ENCODE peak calls at places on chromosome 13, in nine cellular contexts. H is GM12864, X is psoas muscle, N is lower leg skin, F is mammary epithelial cell, J is cardiac fibroblast, C is A549, E is choroid plexus epithelial cell, V is trophoblast cell. B is an unnamed sample.

GRCh38 chr13:62014299-62014698 is 598.6 kb upstream of the PCDH20 start:
- DNase-seq in H (no peak), X (no peak), N (no peak), F (no peak), J (peak), C (peak), E (peak), V (no peak), B (no peak)

GRCh38 chr13:37313383-37313782 is 207.9 kb upstream of the CSNK1A1L start:
- DNase-seq in H (no peak), X (no peak), N (peak), F (peak), J (peak), C (no peak), E (peak), V (no peak), B (no peak)

GRCh38 chr13:37615271-37615670 is 16.7 kb upstream of the POSTN start:
- DNase-seq in H (no peak), X (no peak), N (no peak), F (peak), J (no peak), C (no peak), E (no peak), V (no peak), B (no peak)

GRCh38 chr13:30334663-30335386 is 27.5 kb upstream of the KATNAL1 start:
- DNase-seq in H (no peak), X (no peak), N (no peak), F (no peak), J (no peak), C (peak), E (no peak), V (peak), B (no peak)

GRCh38 chr13:46179576-46180368 is 2.2 kb downstream of the LCP1 start:
- DNase-seq in H (no peak), X (peak), N (peak), F (no peak), J (no peak), C (no peak), E (no peak), V (no peak), B (peak)

GRCh38 chr13:48624858-48625257 is 28.9 kb upstream of the CYSLTR2 start:
- DNase-seq in H (no peak), X (no peak), N (no peak), F (no peak), J (peak), C (no peak), E (peak), V (peak), B (no peak)

GRCh38 chr13:24764276-24764630 is 284 bp downstream of the RNF17 start:
- DNase-seq in H (no peak), X (no peak), N (no peak), F (no peak), J (no peak), C (no peak), E (no peak), V (no peak), B (no peak)

GRCh38 chr13:89294115-89294867 is 1623.1 kb downstream of the SLITRK5 start:
- DNase-seq in H (no peak), X (no peak), N (no peak), F (no peak), J (no peak), C (no peak), E (no peak), V (no peak), B (no peak)

GRCh38 chr13:20492036-20492435 is 33.6 kb downstream of the CRYL1 start:
- DNase-seq in H (no peak), X (no peak), N (no peak), F (no peak), J (no peak), C (no peak), E (no peak), V (no peak), B (no peak)

GRCh38 chr13:68190826-68191225 is 960.7 kb upstream of the PCDH9 start:
- DNase-seq in H (no peak), X (no peak), N (peak), F (peak), J (peak), C (peak), E (peak), V (peak), B (no peak)

GRCh38 chr13:113669231-113669870 is 2.3 kb downstream of the GRK1 start:
- DNase-seq in H (no peak), X (peak), N (no peak), F (no peak), J (no peak), C (no peak), E (no peak), V (no peak), B (no peak)

GRCh38 chr13:112212533-112212932 is 145.6 kb downstream of the SOX1 start:
- DNase-seq in H (no peak), X (no peak), N (no peak), F (no peak), J (no peak), C (no peak), E (no peak), V (no peak), B (no peak)

GRCh38 chr13:99225078-99225477 is 24.4 kb downstream of the UBAC2 start:
- DNase-seq in H (no peak), X (no peak), N (no peak), F (no peak), J (no peak), C (no peak), E (no peak), V (no peak), B (no peak)

GRCh38 chr13:80030491-80030890 is 310.4 kb downstream of the SPRY2 start:
- DNase-seq in H (no peak), X (no peak), N (no peak), F (peak), J (peak), C (peak), E (peak), V (no peak), B (no peak)

GRCh38 chr13:102798653-102799543 is at the start of the genes BIVM and POGLUT2:
- DNase-seq in H (peak), X (peak), N (peak), F (peak), J (peak), C (peak), E (peak), V (peak), B (peak)

GRCh38 chr13:85619321-85619720 is 179.9 kb downstream of the SLITRK6 start:
- DNase-seq in H (no peak), X (no peak), N (no peak), F (no peak), J (no peak), C (no peak), E (no peak), V (no peak), B (no peak)

GRCh38 chr13:30153871-30154426 is 153.4 kb downstream of the KATNAL1 start:
- DNase-seq in H (no peak), X (no peak), N (no peak), F (no peak), J (no peak), C (no peak), E (peak), V (no peak), B (no peak)

GRCh38 chr13:32115069-32115468 is 83.5 kb downstream of the FRY start:
- DNase-seq in H (no peak), X (no peak), N (no peak), F (no peak), J (no peak), C (no peak), E (no peak), V (no peak), B (no peak)

GRCh38 chr13:91216928-91217700 is 130.4 kb upstream of the MIR17HG start:
- DNase-seq in H (no peak), X (no peak), N (no peak), F (no peak), J (no peak), C (no peak), E (no peak), V (peak), B (no peak)

GRCh38 chr13:64925284-64925683 is 2304.9 kb downstream of the PCDH9 start:
- DNase-seq in H (no peak), X (no peak), N (no peak), F (no peak), J (peak), C (no peak), E (peak), V (no peak), B (no peak)

GRCh38 chr13:50572129-50572528 is 271.4 kb downstream of the DLEU7 start:
- DNase-seq in H (no peak), X (no peak), N (no peak), F (no peak), J (no peak), C (no peak), E (no peak), V (no peak), B (no peak)

GRCh38 chr13:106088094-106088493 is 447.4 kb downstream of the EFNB2 start:
- DNase-seq in H (no peak), X (no peak), N (no peak), F (no peak), J (no peak), C (no peak), E (no peak), V (no peak), B (no peak)

GRCh38 chr13:27106144-27106543 is 65.5 kb downstream of the USP12 start:
- DNase-seq in H (no peak), X (no peak), N (no peak), F (no peak), J (no peak), C (no peak), E (no peak), V (no peak), B (no peak)

GRCh38 chr13:108728370-108728769 is 99.0 kb downstream of the MYO16 start:
- DNase-seq in H (no peak), X (no peak), N (no peak), F (no peak), J (no peak), C (peak), E (no peak), V (no peak), B (no peak)

GRCh38 chr13:49498211-49498610 is 2.5 kb downstream of the PHF11 start:
- DNase-seq in H (no peak), X (no peak), N (no peak), F (no peak), J (no peak), C (no peak), E (no peak), V (no peak), B (no peak)

GRCh38 chr13:109781384-109782065 is 4.9 kb downstream of the IRS2 start:
- DNase-seq in H (no peak), X (peak), N (peak), F (peak), J (peak), C (no peak), E (no peak), V (no peak), B (no peak)

GRCh38 chr13:27476943-27477681 is 26.7 kb upstream of the MTIF3 start:
- DNase-seq in H (peak), X (no peak), N (no peak), F (peak), J (no peak), C (peak), E (peak), V (no peak), B (peak)

GRCh38 chr13:52395704-52396103 is 10.3 kb downstream of the THSD1 start:
- DNase-seq in H (no peak), X (peak), N (no peak), F (no peak), J (no peak), C (no peak), E (no peak), V (no peak), B (no peak)

DNA sequence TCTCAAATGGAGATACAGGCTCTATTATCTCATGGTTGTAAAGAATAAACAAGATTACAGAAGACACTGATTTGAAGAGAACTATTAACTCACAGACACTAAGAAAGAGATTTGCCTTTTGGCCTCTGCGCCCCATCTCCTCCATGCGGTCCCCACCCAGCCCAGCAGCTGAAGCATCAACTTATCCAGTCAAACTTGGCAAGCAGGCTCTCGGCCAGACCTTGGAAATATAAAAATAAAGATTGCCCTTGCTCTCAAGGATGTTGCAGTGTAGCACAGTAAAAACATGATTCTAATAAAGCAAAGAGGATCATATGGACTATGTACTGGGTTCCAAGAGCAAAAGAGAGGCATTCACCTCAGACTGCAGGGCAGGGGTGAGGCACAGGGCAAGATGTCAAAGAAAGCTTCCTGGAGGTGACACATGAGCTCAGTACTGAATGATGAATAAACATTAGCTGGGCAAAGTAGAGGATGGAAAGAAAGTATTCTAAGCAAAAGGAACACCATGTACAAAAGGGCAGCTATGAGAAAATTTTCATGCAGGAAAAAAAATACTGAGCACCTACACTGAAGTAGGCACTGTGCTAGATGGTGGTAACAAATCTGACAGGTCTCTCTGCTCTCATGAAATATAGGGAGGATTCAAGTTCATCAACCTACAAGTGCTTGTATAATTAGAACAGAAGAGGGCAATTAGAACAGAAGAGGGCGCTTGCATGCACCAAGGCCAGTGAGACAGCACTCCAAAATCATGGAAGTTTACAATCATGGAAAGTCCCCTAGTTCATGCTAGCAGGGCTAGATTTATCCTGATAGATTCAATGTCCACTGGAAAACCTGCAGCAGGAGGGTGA is 85.0 kb downstream of the SACS start:
- DNase-seq in H (no peak), X (no peak), N (no peak), F (no peak), J (peak), C (peak), E (peak), V (no peak), B (no peak)
- H3K4me3 ChIP-seq in H (no peak), X (no peak), N (no peak), F (no peak), J (no peak), C (no peak), E (no peak), V (no peak), B (no peak)

DNA sequence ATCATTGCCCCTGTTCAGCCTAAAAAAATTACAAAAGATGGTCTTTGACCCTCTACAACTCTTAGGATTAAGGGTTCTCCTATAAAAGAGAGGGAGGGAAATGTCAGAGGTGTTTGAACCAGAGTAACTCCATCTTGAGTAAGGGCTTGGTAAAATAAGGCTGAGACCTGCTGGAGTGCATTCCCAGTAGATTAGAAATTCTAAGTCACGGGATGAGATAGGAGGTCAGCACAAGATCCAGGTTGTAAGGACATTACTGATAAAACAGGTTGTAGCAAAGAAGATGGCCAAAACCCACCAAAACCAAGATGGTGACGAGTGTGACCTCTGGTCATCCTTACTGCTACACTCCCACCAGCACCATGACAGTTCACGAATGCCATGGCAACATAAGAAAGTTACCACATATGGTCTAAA is 48.7 kb upstream of the ANKRD10 start:
- DNase-seq in H (no peak), X (no peak), N (no peak), F (no peak), J (no peak), C (no peak), E (no peak), V (no peak), B (no peak)
- H3K4me3 ChIP-seq in H (no peak), X (no peak), N (no peak), F (no peak), J (no peak), C (no peak), E (no peak), V (no peak), B (no peak)

GRCh38 chr13:39559838-39560237 is 43.2 kb downstream of the LHFPL6 start:
- DNase-seq in H (no peak), X (no peak), N (no peak), F (no peak), J (no peak), C (no peak), E (no peak), V (no peak), B (no peak)

GRCh38 chr13:39567569-39567968 is 35.4 kb downstream of the LHFPL6 start:
- DNase-seq in H (no peak), X (no peak), N (no peak), F (no peak), J (no peak), C (no peak), E (no peak), V (no peak), B (no peak)

GRCh38 chr13:39566216-39566869 is 36.6 kb downstream of the LHFPL6 start:
- DNase-seq in H (no peak), X (no peak), N (no peak), F (peak), J (no peak), C (no peak), E (no peak), V (no peak), B (no peak)

GRCh38 chr13:39561971-39562370 is 41.0 kb downstream of the LHFPL6 start:
- DNase-seq in H (no peak), X (no peak), N (no peak), F (peak), J (no peak), C (no peak), E (no peak), V (no peak), B (no peak)

DNA sequence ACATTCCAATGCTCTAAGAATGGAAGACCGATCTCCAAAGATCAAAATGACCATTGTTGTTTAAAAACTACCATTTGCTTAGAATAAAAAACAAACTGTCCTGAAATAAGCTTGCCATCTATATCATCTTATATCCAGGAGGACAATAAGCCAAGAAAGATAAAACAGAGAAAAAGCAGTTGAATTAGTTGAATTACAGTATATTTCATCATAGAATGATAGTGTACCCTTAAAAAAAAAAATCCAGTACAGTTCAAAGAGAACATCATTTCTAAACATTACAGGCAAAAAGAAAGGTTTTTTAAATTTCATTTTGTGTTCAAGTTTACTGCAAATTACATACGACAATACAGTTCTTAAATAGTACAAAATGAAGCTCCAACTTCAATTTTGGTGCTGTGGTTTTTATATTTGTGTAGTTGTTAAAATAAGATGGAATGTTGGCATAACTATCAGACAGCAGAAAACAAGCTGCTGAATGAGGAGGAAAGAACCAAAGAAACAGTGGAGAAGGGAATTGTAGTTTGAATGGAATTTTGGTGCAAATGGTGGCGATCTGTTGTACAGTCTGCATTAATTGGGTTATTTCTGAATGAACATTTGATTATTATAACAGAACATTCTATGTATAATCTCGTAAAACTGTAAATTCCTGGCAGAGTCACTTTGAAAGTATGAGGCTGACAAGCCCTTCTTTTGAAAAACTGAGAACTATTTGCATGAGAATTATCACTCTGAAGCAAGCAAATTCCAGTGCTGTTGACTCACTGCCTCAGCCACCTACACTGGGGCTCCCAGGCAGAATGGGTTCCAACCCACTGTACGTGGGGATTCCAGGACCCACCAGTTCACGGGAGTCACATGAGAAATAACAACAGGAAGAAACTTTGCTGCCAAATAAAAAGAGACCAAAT is 37.7 kb downstream of the LHFPL6 start:
- DNase-seq in H (no peak), X (no peak), N (no peak), F (peak), J (peak), C (peak), E (peak), V (peak), B (no peak)
- H3K4me3 ChIP-seq in H (no peak), X (no peak), N (no peak), F (peak), J (no peak), C (peak), E (peak), V (no peak), B (no peak)

GRCh38 chr13:100594731-100595130 is 6.1 kb upstream of the GGACT start:
- DNase-seq in H (no peak), X (no peak), N (no peak), F (no peak), J (no peak), C (peak), E (no peak), V (peak), B (no peak)

GRCh38 chr13:100594255-100594654 is 5.7 kb upstream of the GGACT start:
- DNase-seq in H (no peak), X (no peak), N (no peak), F (no peak), J (no peak), C (no peak), E (no peak), V (peak), B (no peak)

GRCh38 chr13:100584901-100585300 is 3.7 kb downstream of the GGACT start:
- DNase-seq in H (no peak), X (no peak), N (no peak), F (no peak), J (no peak), C (no peak), E (no peak), V (no peak), B (no peak)

GRCh38 chr13:100588350-100589177 is at the start of gene GGACT:
- DNase-seq in H (no peak), X (peak), N (peak), F (peak), J (peak), C (peak), E (peak), V (peak), B (peak)

GRCh38 chr13:100589178-100589725 is 663 bp upstream of the GGACT start:
- DNase-seq in H (no peak), X (no peak), N (no peak), F (no peak), J (no peak), C (no peak), E (no peak), V (no peak), B (no peak)
- H3K4me3 ChIP-seq in H (no peak), X (peak), N (no peak), F (no peak), J (no peak), C (no peak), E (no peak), V (no peak), B (no peak)